ENCODE peak calls at places on chromosome 22, in six cellular contexts. Z, T, Y, X, U and H are unnamed samples.

GRCh38 chr22:18974477-18975180 is 38.5 kb upstream of the PRODH start:
- DNase-seq in Z (no peak), T (no peak), Y (no peak), X (no peak), U (no peak), H (no peak)

GRCh38 chr22:42438293-42438650 is 6.1 kb upstream of the NFAM1 start:
- DNase-seq in Z (no peak), T (no peak), Y (no peak), X (no peak), U (no peak), H (no peak)

GRCh38 chr22:30253205-30253852 is 6.8 kb upstream of the LIF start:
- DNase-seq in Z (no peak), T (peak), Y (no peak), X (no peak), U (peak), H (no peak)

GRCh38 chr22:36823177-36823839 is 6.5 kb upstream of the PVALB start:
- DNase-seq in Z (no peak), T (peak), Y (no peak), X (no peak), U (peak), H (peak)

GRCh38 chr22:33389927-33390326 is 331.7 kb upstream of the SYN3 start:
- DNase-seq in Z (no peak), T (peak), Y (no peak), X (no peak), U (peak), H (peak)

GRCh38 chr22:29388759-29389090 is 355 bp upstream of the AP1B1 start:
- DNase-seq in Z (no peak), T (no peak), Y (no peak), X (peak), U (no peak), H (no peak)

GRCh38 chr22:29154364-29155048 is 51.2 kb upstream of the EMID1 start:
- DNase-seq in Z (peak), T (peak), Y (peak), X (peak), U (peak), H (peak)

GRCh38 chr22:18056802-18057474 is 20.9 kb upstream of the PEX26 start:
- DNase-seq in Z (no peak), T (no peak), Y (no peak), X (no peak), U (no peak), H (no peak)

GRCh38 chr22:43113516-43114251 is 3.1 kb downstream of the BIK start:
- DNase-seq in Z (no peak), T (no peak), Y (no peak), X (no peak), U (no peak), H (no peak)

GRCh38 chr22:28917747-28918543 is 34.6 kb downstream of the ZNRF3 start:
- DNase-seq in Z (peak), T (peak), Y (no peak), X (no peak), U (peak), H (peak)

GRCh38 chr22:25364281-25364680 is 144.8 kb downstream of the CRYBB2 start:
- DNase-seq in Z (no peak), T (no peak), Y (no peak), X (no peak), U (no peak), H (no peak)

GRCh38 chr22:43289976-43290663 is 53.1 kb downstream of the SCUBE1 start:
- DNase-seq in Z (peak), T (peak), Y (no peak), X (no peak), U (no peak), H (peak)

GRCh38 chr22:18962308-18962635 is 26.2 kb upstream of the PRODH start:
- DNase-seq in Z (no peak), T (no peak), Y (no peak), X (no peak), U (no peak), H (no peak)

GRCh38 chr22:50403701-50404101 is 60.6 kb downstream of the PPP6R2 start:
- DNase-seq in Z (peak), T (no peak), Y (no peak), X (no peak), U (no peak), H (peak)

GRCh38 chr22:26134654-26135330 is 34.5 kb upstream of the SEZ6L start:
- DNase-seq in Z (no peak), T (no peak), Y (no peak), X (no peak), U (no peak), H (no peak)

GRCh38 chr22:23397008-23397617 is 183.0 kb downstream of the IGLL1 start:
- DNase-seq in Z (no peak), T (no peak), Y (no peak), X (no peak), U (no peak), H (no peak)

GRCh38 chr22:25027552-25027951 is 75.0 kb downstream of the KIAA1671 start:
- DNase-seq in Z (no peak), T (no peak), Y (peak), X (no peak), U (no peak), H (no peak)

GRCh38 chr22:23240639-23241389 is 60.5 kb downstream of the BCR start:
- DNase-seq in Z (no peak), T (no peak), Y (peak), X (no peak), U (no peak), H (no peak)

GRCh38 chr22:42171417-42171816 is 40.8 kb upstream of the CYP2D6 start:
- DNase-seq in Z (no peak), T (no peak), Y (no peak), X (no peak), U (no peak), H (no peak)

GRCh38 chr22:24455039-24455438 is 27.6 kb downstream of the ADORA2A start:
- DNase-seq in Z (peak), T (no peak), Y (no peak), X (no peak), U (no peak), H (no peak)

GRCh38 chr22:42385691-42386090 is 46.5 kb downstream of the NFAM1 start:
- DNase-seq in Z (no peak), T (no peak), Y (no peak), X (no peak), U (no peak), H (no peak)

GRCh38 chr22:22981670-22982571 is 88.4 kb upstream of the GNAZ start:
- DNase-seq in Z (no peak), T (no peak), Y (no peak), X (no peak), U (no peak), H (no peak)

GRCh38 chr22:37282385-37282677 is at the start of gene CYTH4:
- DNase-seq in Z (no peak), T (no peak), Y (peak), X (no peak), U (no peak), H (no peak)

GRCh38 chr22:29311468-29312217 is 3.9 kb downstream of the RASL10A start:
- DNase-seq in Z (no peak), T (no peak), Y (no peak), X (no peak), U (no peak), H (no peak)

GRCh38 chr22:22848364-22848866 is 39.2 kb upstream of the IGLL5 start:
- DNase-seq in Z (peak), T (peak), Y (peak), X (no peak), U (peak), H (peak)

GRCh38 chr22:22158207-22158816 is 86.3 kb upstream of the VPREB1 start:
- DNase-seq in Z (no peak), T (no peak), Y (no peak), X (no peak), U (no peak), H (no peak)

GRCh38 chr22:22961574-22961973 is 74.0 kb downstream of the IGLL5 start:
- DNase-seq in Z (no peak), T (no peak), Y (no peak), X (no peak), U (no peak), H (no peak)

GRCh38 chr22:47192651-47193437 is 430.4 kb downstream of the TBC1D22A start:
- DNase-seq in Z (peak), T (no peak), Y (no peak), X (peak), U (no peak), H (no peak)

GRCh38 chr22:40651563-40652501 is 15.3 kb upstream of the MRTFA start:
- DNase-seq in Z (peak), T (peak), Y (peak), X (peak), U (peak), H (peak)
- TF ChIP-seq CTCF in Z (no peak), T (no peak), Y (peak), X (no peak), U (no peak), H (no peak)

GRCh38 chr22:46079861-46080821 is 70.2 kb upstream of the PPARA start:
- DNase-seq in Z (peak), T (no peak), Y (no peak), X (peak), U (peak), H (no peak)

GRCh38 chr22:46077669-46078099 is 72.6 kb upstream of the PPARA start:
- DNase-seq in Z (no peak), T (no peak), Y (no peak), X (peak), U (no peak), H (no peak)

GRCh38 chr22:46081036-46081830 is 69.1 kb upstream of the PPARA start:
- DNase-seq in Z (no peak), T (no peak), Y (no peak), X (peak), U (no peak), H (no peak)

GRCh38 chr22:46078241-46079092 is 71.9 kb upstream of the PPARA start:
- DNase-seq in Z (peak), T (no peak), Y (no peak), X (peak), U (peak), H (no peak)

GRCh38 chr22:46079093-46079860 is 71.0 kb upstream of the PPARA start:
- DNase-seq in Z (no peak), T (no peak), Y (no peak), X (peak), U (no peak), H (no peak)
- H3K4me3 ChIP-seq in Z (peak), T (no peak), Y (no peak), X (peak), U (peak), H (no peak)

GRCh38 chr22:32123657-32124056 is 35.4 kb downstream of the C22orf42 start:
- DNase-seq in Z (no peak), T (no peak), Y (no peak), X (no peak), U (no peak), H (no peak)
- TF ChIP-seq CTCF in Z (no peak), T (no peak), Y (peak), X (no peak), U (no peak), H (peak)

GRCh38 chr22:35567794-35568193 is 27.2 kb downstream of the RASD2 start:
- DNase-seq in Z (no peak), T (no peak), Y (no peak), X (no peak), U (no peak), H (no peak)

GRCh38 chr22:35567214-35567792 is 26.7 kb downstream of the RASD2 start:
- DNase-seq in Z (no peak), T (no peak), Y (no peak), X (no peak), U (no peak), H (no peak)

GRCh38 chr22:35570686-35571194 is 30.1 kb downstream of the RASD2 start:
- DNase-seq in Z (no peak), T (no peak), Y (no peak), X (no peak), U (no peak), H (no peak)

GRCh38 chr22:35569916-35570315 is 29.3 kb downstream of the RASD2 start:
- DNase-seq in Z (no peak), T (no peak), Y (no peak), X (no peak), U (no peak), H (no peak)

DNA sequence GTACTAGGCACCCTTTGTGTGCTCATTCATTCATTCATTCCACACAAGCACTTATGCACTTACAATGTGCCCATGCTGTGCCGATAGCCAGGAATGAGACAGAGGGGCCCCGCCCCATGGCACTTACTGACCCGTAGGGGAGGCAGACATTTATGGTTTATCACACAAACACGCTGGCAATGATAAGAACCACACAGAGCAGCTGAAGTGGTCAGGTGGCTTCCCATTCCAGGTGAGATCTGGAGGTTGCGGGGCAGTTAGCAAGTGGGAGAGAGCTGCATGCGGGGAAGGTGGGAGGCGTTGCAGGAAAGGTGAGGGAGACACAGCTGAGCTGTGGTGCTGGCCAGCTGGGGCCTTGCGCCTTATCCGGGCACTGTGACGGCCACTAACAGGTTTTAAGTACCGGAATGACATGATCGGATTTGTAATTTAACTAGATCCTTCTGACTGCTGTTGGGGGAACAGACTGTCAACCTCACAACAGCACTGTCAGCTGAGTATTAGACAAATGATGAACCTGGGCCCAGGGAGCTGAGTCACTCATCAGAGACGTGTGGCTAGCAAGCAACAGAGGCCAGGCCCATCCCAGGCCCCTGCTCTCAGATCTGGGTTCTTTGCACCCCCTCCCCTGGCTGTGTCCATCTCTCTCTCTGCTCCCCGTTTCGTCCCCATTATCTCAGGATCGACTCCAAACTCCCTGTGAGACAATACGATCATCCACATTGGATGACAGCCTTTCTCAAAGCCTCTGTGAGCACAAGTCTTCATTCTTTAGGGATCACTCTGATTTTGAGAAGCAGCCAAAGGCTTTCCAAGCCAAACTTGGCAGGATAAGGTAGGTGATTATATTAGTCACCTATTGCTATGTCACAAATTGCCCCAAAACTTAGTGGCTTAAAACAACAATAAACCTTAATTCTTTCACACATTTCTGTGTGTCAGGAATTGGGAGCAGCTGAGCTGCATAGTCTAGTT is 28.4 kb downstream of the RASD2 start:
- DNase-seq in Z (no peak), T (peak), Y (peak), X (no peak), U (peak), H (no peak)
- H3K4me3 ChIP-seq in Z (no peak), T (no peak), Y (no peak), X (no peak), U (no peak), H (no peak)

GRCh38 chr22:39519681-39520053 is 695 bp upstream of the ATF4 start:
- DNase-seq in Z (peak), T (no peak), Y (no peak), X (no peak), U (no peak), H (no peak)
- TF ChIP-seq CTCF in Z (peak), T (peak), Y (peak), X (no peak), U (no peak), H (peak)

DNA sequence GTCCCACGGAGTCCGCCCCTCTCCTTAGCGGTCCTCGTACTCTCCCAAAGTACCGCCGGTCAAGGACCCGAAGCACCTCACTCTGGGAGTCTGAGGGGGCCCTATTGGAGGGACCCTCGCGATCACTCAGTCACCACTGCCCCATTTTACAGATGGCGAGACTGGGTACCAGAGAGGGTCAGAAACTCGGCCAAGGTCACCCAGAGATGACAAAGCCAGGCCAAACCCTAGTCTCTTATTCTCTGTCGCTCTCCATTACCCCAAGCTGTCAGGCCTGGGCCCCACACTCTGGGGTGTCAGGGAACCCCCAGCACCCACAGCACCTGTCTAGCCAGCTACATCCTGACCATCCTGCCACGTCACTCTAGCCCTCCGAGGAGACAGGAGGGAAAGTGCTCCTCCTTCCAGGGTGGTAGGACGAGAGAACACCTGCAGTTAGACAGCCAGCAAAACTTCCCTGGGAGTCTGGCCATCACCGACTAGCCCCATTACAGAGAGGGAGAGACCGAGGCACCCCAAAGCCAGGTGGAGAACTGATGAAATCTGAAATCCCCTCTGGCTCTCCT is 1.4 kb upstream of the KCNJ4 start:
- DNase-seq in Z (no peak), T (no peak), Y (no peak), X (no peak), U (no peak), H (no peak)
- H3K4me3 ChIP-seq in Z (no peak), T (no peak), Y (no peak), X (peak), U (no peak), H (no peak)

GRCh38 chr22:27153386-27153785 is 496.0 kb downstream of the MIAT start:
- DNase-seq in Z (no peak), T (no peak), Y (no peak), X (no peak), U (no peak), H (no peak)

GRCh38 chr22:27154717-27155116 is 497.3 kb downstream of the MIAT start:
- DNase-seq in Z (peak), T (no peak), Y (no peak), X (no peak), U (no peak), H (no peak)

GRCh38 chr22:27159716-27160295 is 502.4 kb downstream of the MIAT start:
- DNase-seq in Z (no peak), T (no peak), Y (no peak), X (no peak), U (no peak), H (no peak)

GRCh38 chr22:27159016-27159415 is 501.6 kb downstream of the MIAT start:
- DNase-seq in Z (no peak), T (no peak), Y (no peak), X (no peak), U (no peak), H (no peak)

DNA sequence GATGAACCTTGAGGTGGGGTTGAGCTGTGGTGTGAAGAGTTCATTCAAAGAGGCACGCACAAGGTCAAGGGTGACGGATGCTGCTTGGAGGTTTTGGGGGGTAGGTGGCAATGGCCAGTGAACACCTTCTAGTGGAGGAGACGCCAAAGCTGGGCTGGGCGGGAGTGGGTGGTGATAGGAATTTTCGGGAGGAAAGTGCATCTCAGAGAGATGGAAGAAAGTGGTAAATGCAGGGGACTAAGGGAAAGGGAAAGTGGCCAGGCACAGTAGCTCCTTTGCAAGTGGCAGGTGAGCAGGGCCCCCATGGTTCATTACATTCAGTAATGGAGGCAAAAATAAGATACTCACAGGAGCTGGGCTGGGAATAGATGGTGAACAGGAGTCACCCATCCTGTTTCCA is 499.7 kb downstream of the MIAT start:
- DNase-seq in Z (no peak), T (no peak), Y (no peak), X (no peak), U (no peak), H (no peak)
- TF ChIP-seq CTCF in Z (no peak), T (no peak), Y (no peak), X (no peak), U (no peak), H (no peak)

GRCh38 chr22:20036119-20036518 is 15.2 kb downstream of the TANGO2 start:
- DNase-seq in Z (no peak), T (no peak), Y (no peak), X (no peak), U (no peak), H (no peak)
- H3K4me3 ChIP-seq in Z (no peak), T (no peak), Y (no peak), X (no peak), U (no peak), H (no peak)

GRCh38 chr22:48941903-48942625 is 885.6 kb downstream of the BRD1 start:
- DNase-seq in Z (no peak), T (no peak), Y (no peak), X (peak), U (no peak), H (no peak)

GRCh38 chr22:48942698-48943566 is 884.7 kb downstream of the BRD1 start:
- DNase-seq in Z (no peak), T (no peak), Y (no peak), X (peak), U (no peak), H (no peak)

GRCh38 chr22:48944433-48944755 is 883.3 kb downstream of the BRD1 start:
- DNase-seq in Z (no peak), T (no peak), Y (no peak), X (peak), U (no peak), H (no peak)

GRCh38 chr22:48944756-48945620 is 882.7 kb downstream of the BRD1 start:
- DNase-seq in Z (no peak), T (no peak), Y (no peak), X (peak), U (no peak), H (no peak)

GRCh38 chr22:48943567-48944432 is 883.9 kb downstream of the BRD1 start:
- DNase-seq in Z (no peak), T (no peak), Y (no peak), X (peak), U (no peak), H (no peak)
- TF ChIP-seq CTCF in Z (no peak), T (no peak), Y (no peak), X (no peak), U (peak), H (no peak)